ENCODE peak calls at places on chromosomes 1 and 21, in six cellular contexts. M is IMR-90, X is mesenchymal stem cell, Q is H9, K is trophoblast cell, Z is H1. L is an unnamed sample.

GRCh38 chr1:88791192-88791591 is 100.2 kb downstream of the GTF2B start:
- DNase-seq in K (no peak), X (peak; percentile 11), M (peak; percentile 12), Z (no peak), Q (no peak), L (no peak)

GRCh38 chr1:79655876-79656275 is 649.3 kb upstream of the ADGRL4 start:
- DNase-seq in M (no peak), X (no peak), K (no peak), Z (no peak), Q (no peak), L (no peak)

GRCh38 chr1:24501371-24502167 is 1.1 kb upstream of the RCAN3 start:
- DNase-seq in M (no peak), Z (no peak), K (peak; percentile 60), X (peak; percentile 44), Q (no peak), L (no peak)

GRCh38 chr1:196608401-196609113 is at the start of gene KCNT2:
- DNase-seq in M (peak; percentile 29), Q (peak; percentile 98), X (peak; percentile 88), K (no peak), Z (peak; percentile 93), L (peak; percentile 93)

GRCh38 chr1:13707211-13707610 is 7.2 kb downstream of the PRDM2 start:
- DNase-seq in Z (no peak), M (peak; percentile 17), X (no peak), K (no peak), Q (no peak), L (no peak)

GRCh38 chr1:38919075-38919474 is 22.6 kb downstream of the RHBDL2 start:
- DNase-seq in Q (no peak), K (no peak), M (no peak), X (no peak), Z (no peak), L (no peak)

GRCh38 chr1:89125571-89126233 is at the start of gene GBP2:
- DNase-seq in K (peak; percentile 25), Q (no peak), X (peak; percentile 94), Z (no peak), M (peak; percentile 85), L (no peak)

GRCh38 chr1:27149714-27150113 is 5.2 kb downstream of the SLC9A1 start:
- DNase-seq in Q (no peak), M (no peak), X (no peak), K (no peak), Z (no peak), L (no peak)

GRCh38 chr1:56073614-56074356 is 505.6 kb downstream of the PLPP3 start:
- DNase-seq in Z (no peak), Q (no peak), X (peak; percentile 88), M (peak; percentile 88), K (peak; percentile 43), L (no peak)

GRCh38 chr1:198929111-198929604 is 290.3 kb downstream of the PTPRC start:
- DNase-seq in K (no peak), Z (no peak), Q (no peak), M (no peak), X (no peak), L (no peak)

GRCh38 chr21:44732956-44733355 is 21.6 kb upstream of the TSPEAR start:
- DNase-seq in Q (no peak), K (no peak), X (no peak), Z (peak; percentile 39), M (no peak), L (no peak)

GRCh38 chr1:58722414-58722813 is 22.6 kb upstream of the MYSM1 start:
- DNase-seq in K (no peak), Q (no peak), X (no peak), Z (no peak), M (peak; percentile 54), L (no peak)

GRCh38 chr1:114024049-114024448 is 44.8 kb downstream of the OLFML3 start:
- DNase-seq in K (no peak), Z (no peak), X (no peak), Q (peak; percentile 58), M (no peak), L (peak; percentile 52)

GRCh38 chr1:151009206-151009587 is 948 bp downstream of the PRUNE1 start:
- DNase-seq in X (no peak), Q (no peak), K (no peak), M (peak; percentile 86), Z (no peak), L (no peak)

GRCh38 chr1:220710333-220710732 is 20.2 kb downstream of the C1orf115 start:
- DNase-seq in Q (no peak), M (no peak), Z (no peak), X (no peak), K (no peak), L (no peak)

GRCh38 chr21:31248598-31248997 is 95.5 kb downstream of the TIAM1 start:
- DNase-seq in X (peak; percentile 68), M (peak; percentile 63), Z (no peak), K (peak; percentile 71), Q (no peak), L (no peak)

GRCh38 chr1:233885196-233886028 is 19.1 kb upstream of the SLC35F3 start:
- DNase-seq in Q (no peak), M (no peak), X (no peak), Z (no peak), K (no peak), L (no peak)

GRCh38 chr1:154703207-154703606 is 95.2 kb upstream of the ADAR start:
- DNase-seq in K (no peak), Z (no peak), Q (no peak), M (no peak), X (peak; percentile 38), L (no peak)

GRCh38 chr1:196152086-196152485 is 456.2 kb downstream of the KCNT2 start:
- DNase-seq in Z (no peak), X (no peak), M (no peak), K (no peak), Q (no peak), L (no peak)

GRCh38 chr1:215277537-215277936 is 195.0 kb downstream of the KCNK2 start:
- DNase-seq in X (peak; percentile 75), Q (no peak), M (peak; percentile 64), K (no peak), Z (no peak), L (no peak)

GRCh38 chr21:38861989-38862683 is 56.4 kb downstream of the ETS2 start:
- DNase-seq in Z (no peak), X (no peak), Q (no peak), M (no peak), K (no peak), L (no peak)

GRCh38 chr1:205240118-205240517 is 12.4 kb downstream of the TMCC2 start:
- DNase-seq in X (no peak), Q (no peak), K (no peak), Z (no peak), M (no peak), L (no peak)

GRCh38 chr1:52233463-52233862 is 91.6 kb downstream of the ZFYVE9 start:
- DNase-seq in Z (no peak), X (no peak), M (no peak), Q (no peak), K (no peak), L (no peak)

GRCh38 chr1:190022709-190023108 is 455.0 kb downstream of the BRINP3 start:
- DNase-seq in Z (no peak), M (peak; percentile 75), X (no peak), Q (no peak), K (no peak), L (no peak)

GRCh38 chr1:14663773-14664172 is 65.3 kb downstream of the KAZN start:
- DNase-seq in K (no peak), X (no peak), M (no peak), Z (no peak), Q (no peak), L (no peak)

GRCh38 chr1:60547821-60548220 is 474.3 kb upstream of the C1orf87 start:
- DNase-seq in M (no peak), Z (no peak), Q (no peak), X (no peak), K (no peak), L (no peak)

GRCh38 chr1:41802532-41803501 is 115.9 kb downstream of the HIVEP3 start:
- DNase-seq in X (no peak), K (peak; percentile 15), Z (no peak), Q (no peak), M (no peak), L (no peak)

GRCh38 chr1:63321788-63322247 is 549 bp upstream of the FOXD3 start:
- DNase-seq in Q (peak; percentile 83), M (no peak), Z (peak; percentile 81), X (no peak), K (no peak), L (peak; percentile 33)
- H4K8ac ChIP-seq in Q (no peak overlapping the region), M (no peak overlapping the region), Z (no peak overlapping the region), X (no peak overlapping the region), K (no peak overlapping the region), L (no peak overlapping the region)

DNA sequence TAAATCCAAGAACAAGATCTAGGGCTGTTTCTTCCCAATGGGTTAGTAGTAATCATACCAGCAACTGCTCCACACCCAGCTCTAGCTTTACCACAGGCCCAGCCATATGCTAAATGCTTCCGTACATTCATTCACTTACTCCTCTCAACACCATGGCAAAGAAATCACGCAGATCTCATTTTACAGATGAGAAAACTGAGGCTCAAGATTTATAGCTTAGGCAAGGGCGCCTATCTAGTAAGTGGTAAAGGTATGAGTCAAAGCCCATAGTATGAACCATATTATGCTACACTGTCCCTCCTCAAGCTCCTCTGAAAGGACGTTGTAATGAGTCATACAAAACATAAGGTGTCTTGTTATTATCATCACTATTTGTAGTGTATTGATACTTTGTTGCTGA is 82.2 kb downstream of the NIBAN1 start:
- DNase-seq in X (no peak), Z (no peak), Q (no peak), M (peak; percentile 27), K (no peak), L (no peak)
- H3K14ac ChIP-seq in X (no peak overlapping the region), Z (no peak overlapping the region), Q (no peak overlapping the region), M (no peak overlapping the region), K (no peak overlapping the region), L (no peak overlapping the region)

GRCh38 chr1:208879025-208879424 is 634.8 kb upstream of the PLXNA2 start:
- DNase-seq in Z (no peak), Q (no peak), X (no peak), K (no peak), M (no peak), L (no peak)
- H2BK120ac ChIP-seq in Z (no peak overlapping the region), Q (no peak overlapping the region), X (no peak overlapping the region), K (no peak overlapping the region), M (no peak overlapping the region), L (no peak overlapping the region)

GRCh38 chr1:209483691-209484090 is 99.8 kb upstream of the CAMK1G start:
- DNase-seq in Q (no peak), M (no peak), Z (no peak), K (no peak), X (no peak), L (no peak)

GRCh38 chr1:209485167-209485566 is 98.3 kb upstream of the CAMK1G start:
- DNase-seq in X (peak; percentile 35), Z (no peak), Q (no peak), K (no peak), M (peak; percentile 51), L (no peak)

GRCh38 chr1:209486861-209487260 is 96.7 kb upstream of the CAMK1G start:
- DNase-seq in M (peak; percentile 10), Z (no peak), K (no peak), X (peak; percentile 60), Q (no peak), L (no peak)

GRCh38 chr1:209485759-209486158 is 97.8 kb upstream of the CAMK1G start:
- DNase-seq in K (no peak), Q (no peak), Z (no peak), M (no peak), X (no peak), L (no peak)

DNA sequence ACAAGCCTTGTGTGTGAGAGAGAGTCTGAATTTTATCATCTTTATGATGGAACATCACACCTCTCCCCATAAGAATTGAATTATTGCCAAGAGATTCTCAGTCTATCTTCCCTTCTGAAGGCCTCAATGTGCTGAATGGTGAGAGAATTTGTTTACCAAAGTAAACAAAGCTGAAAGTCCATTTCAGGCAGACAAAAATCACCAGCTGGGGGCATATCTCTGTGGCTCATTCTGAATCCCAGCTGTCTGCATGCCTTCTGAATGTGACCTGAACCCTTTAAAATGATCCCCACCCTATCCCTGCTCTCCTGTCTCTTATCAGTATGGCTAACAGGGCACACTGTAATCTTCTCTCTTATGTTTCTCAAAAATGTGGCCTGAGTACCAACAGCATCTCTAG is 99.1 kb upstream of the CAMK1G start:
- DNase-seq in Z (no peak), M (no peak), Q (no peak), X (no peak), K (no peak), L (no peak)
- H4K8ac ChIP-seq in Z (no peak overlapping the region), M (no peak overlapping the region), Q (no peak overlapping the region), X (no peak overlapping the region), K (no peak overlapping the region), L (no peak overlapping the region)